ENCODE peak calls at places on chromosomes 6 and 20, in seven cellular contexts. U is GM12878, T is SK-N-SH, J is K562, G is HCT116, K is H1, B is HepG2. L is an unnamed sample.

GRCh38 chr6:33165581-33166258 is 26.5 kb downstream of the COL11A2 start:
- DNase-seq in U (no peak), T (no peak), J (no peak), G (no peak), K (no peak), B (no peak), L (no peak)

GRCh38 chr20:39210331-39211074 is 248.4 kb downstream of the DHX35 start:
- DNase-seq in U (no peak), T (no peak), J (no peak), G (no peak), K (no peak), B (no peak), L (no peak)

GRCh38 chr6:158481612-158482473 is 78.0 kb upstream of the TMEM181 start:
- DNase-seq in U (no peak), T (no peak), J (no peak), G (peak), K (no peak), B (no peak), L (no peak)

GRCh38 chr6:2030682-2031244 is 214.6 kb downstream of the GMDS start:
- DNase-seq in U (no peak), T (no peak), J (no peak), G (no peak), K (no peak), B (no peak), L (no peak)

GRCh38 chr20:63791497-63792156 is 39.4 kb downstream of the ZBTB46 start:
- DNase-seq in U (no peak), T (no peak), J (no peak), G (no peak), K (no peak), B (no peak), L (no peak)

GRCh38 chr6:143733500-143733899 is 55.7 kb downstream of the PHACTR2 start:
- DNase-seq in U (no peak), T (no peak), J (no peak), G (no peak), K (no peak), B (no peak), L (no peak)

GRCh38 chr6:69138173-69138572 is 503.1 kb downstream of the ADGRB3 start:
- DNase-seq in U (no peak), T (no peak), J (no peak), G (no peak), K (no peak), B (no peak), L (no peak)

GRCh38 chr20:32559753-32560380 is 25.3 kb downstream of the NOL4L start:
- DNase-seq in U (no peak), T (peak), J (no peak), G (no peak), K (no peak), B (no peak), L (no peak)

GRCh38 chr6:82750570-82750969 is 315.1 kb downstream of the UBE3D start:
- DNase-seq in U (no peak), T (no peak), J (no peak), G (no peak), K (no peak), B (no peak), L (no peak)

GRCh38 chr6:38610050-38610619 is 29.6 kb downstream of the BTBD9 start:
- DNase-seq in U (no peak), T (no peak), J (no peak), G (no peak), K (no peak), B (no peak), L (no peak)

GRCh38 chr6:6201200-6201599 is 119.3 kb downstream of the F13A1 start:
- DNase-seq in U (peak), T (no peak), J (no peak), G (no peak), K (no peak), B (no peak), L (no peak)

GRCh38 chr20:24981750-24982149 is 10.8 kb downstream of the APMAP start:
- DNase-seq in U (no peak), T (no peak), J (no peak), G (no peak), K (no peak), B (no peak), L (no peak)

GRCh38 chr6:16759181-16759645 is 2.0 kb downstream of the ATXN1 start:
- DNase-seq in U (no peak), T (no peak), J (no peak), G (no peak), K (no peak), B (no peak), L (no peak)

GRCh38 chr6:29589423-29590048 is 4.6 kb downstream of the OR2H2 start:
- DNase-seq in U (peak), T (peak), J (peak), G (peak), K (peak), B (peak), L (peak)

GRCh38 chr6:17865243-17865642 is 122.2 kb downstream of the KIF13A start:
- DNase-seq in U (no peak), T (no peak), J (no peak), G (peak), K (no peak), B (no peak), L (peak)

GRCh38 chr6:106161893-106162292 is 75.8 kb downstream of the PRDM1 start:
- DNase-seq in U (no peak), T (no peak), J (no peak), G (no peak), K (no peak), B (no peak), L (no peak)

GRCh38 chr6:155495011-155495768 is 39.6 kb upstream of the NOX3 start:
- DNase-seq in U (no peak), T (peak), J (no peak), G (no peak), K (peak), B (peak), L (peak)

GRCh38 chr6:150250826-150251225 is 108.0 kb downstream of the PPP1R14C start:
- DNase-seq in U (no peak), T (no peak), J (peak), G (no peak), K (no peak), B (no peak), L (peak)

GRCh38 chr6:134678436-134678889 is 271.4 kb downstream of the ALDH8A1 start:
- DNase-seq in U (no peak), T (no peak), J (no peak), G (no peak), K (no peak), B (no peak), L (no peak)

GRCh38 chr6:70412797-70413113 is 553 bp upstream of the FAM135A start:
- DNase-seq in U (no peak), T (no peak), J (no peak), G (no peak), K (no peak), B (no peak), L (no peak)

GRCh38 chr6:167465497-167465896 is 140.6 kb downstream of the TTLL2 start:
- DNase-seq in U (no peak), T (no peak), J (no peak), G (no peak), K (no peak), B (no peak), L (no peak)

GRCh38 chr6:15507221-15507620 is 155.6 kb downstream of the DTNBP1 start:
- DNase-seq in U (no peak), T (no peak), J (no peak), G (no peak), K (no peak), B (no peak), L (no peak)

GRCh38 chr6:15510121-15510520 is 152.7 kb downstream of the DTNBP1 start:
- DNase-seq in U (no peak), T (no peak), J (no peak), G (no peak), K (no peak), B (no peak), L (no peak)

GRCh38 chr6:15509335-15509933 is 153.4 kb downstream of the DTNBP1 start:
- DNase-seq in U (no peak), T (no peak), J (peak), G (no peak), K (no peak), B (no peak), L (no peak)

GRCh38 chr6:15507746-15508145 is 155.1 kb downstream of the DTNBP1 start:
- DNase-seq in U (no peak), T (no peak), J (no peak), G (no peak), K (no peak), B (no peak), L (no peak)

GRCh38 chr6:15508363-15509330 is 154.2 kb downstream of the DTNBP1 start:
- DNase-seq in U (no peak), T (no peak), J (no peak), G (no peak), K (no peak), B (no peak), L (no peak)
- TF ChIP-seq JUND in U (no peak), T (no peak), J (no peak), G (no peak), K (no peak), B (no peak), L (no peak)

DNA sequence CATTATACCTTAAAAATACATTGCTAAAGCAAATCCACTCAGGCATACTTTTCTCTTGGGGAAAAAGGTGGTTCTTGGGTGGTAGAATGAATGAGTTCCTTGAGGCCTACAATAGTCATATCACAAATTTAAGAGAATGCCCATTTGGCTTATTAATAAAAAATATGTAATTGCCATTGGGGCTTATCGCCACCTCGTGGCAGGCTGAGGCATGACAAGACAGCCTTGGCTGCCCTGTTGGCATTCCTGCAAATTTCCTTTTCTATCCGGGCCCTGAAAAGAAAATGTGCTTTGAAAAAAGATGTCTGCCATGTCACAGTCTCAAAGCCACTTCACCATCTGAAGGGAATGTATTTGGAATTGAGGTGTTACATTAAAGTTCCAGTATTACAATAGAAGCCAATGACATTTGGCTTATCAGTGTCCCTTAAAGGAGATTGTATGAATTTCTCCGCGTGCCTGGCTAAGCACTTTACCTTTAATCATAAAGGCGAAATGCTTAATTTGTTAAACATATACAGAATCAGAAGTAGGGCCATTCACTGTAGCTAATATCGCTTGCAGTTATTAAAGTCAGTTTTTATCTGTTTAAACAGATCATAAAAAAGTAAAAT is 188.3 kb upstream of the ZFP64 start:
- DNase-seq in U (no peak), T (peak), J (peak), G (no peak), K (peak), B (peak), L (peak)
- TF ChIP-seq JUND in U (no peak), T (no peak), J (no peak), G (no peak), K (no peak), B (no peak), L (no peak)

GRCh38 chr6:35368038-35368887 is 25.9 kb downstream of the PPARD start:
- DNase-seq in U (no peak), T (no peak), J (no peak), G (peak), K (no peak), B (peak), L (peak)
- TF ChIP-seq JUND in U (no peak), T (no peak), J (no peak), G (peak), K (no peak), B (no peak), L (peak)

GRCh38 chr6:90209527-90209926 is 87.1 kb downstream of the BACH2 start:
- DNase-seq in U (no peak), T (no peak), J (no peak), G (no peak), K (no peak), B (no peak), L (no peak)

GRCh38 chr6:90203672-90204071 is 93.0 kb downstream of the BACH2 start:
- DNase-seq in U (no peak), T (no peak), J (no peak), G (no peak), K (no peak), B (no peak), L (no peak)

GRCh38 chr6:90199900-90200299 is 96.7 kb downstream of the BACH2 start:
- DNase-seq in U (no peak), T (no peak), J (no peak), G (no peak), K (no peak), B (no peak), L (no peak)

GRCh38 chr6:90202156-90202555 is 94.5 kb downstream of the BACH2 start:
- DNase-seq in U (no peak), T (no peak), J (no peak), G (no peak), K (no peak), B (no peak), L (no peak)

GRCh38 chr6:90204327-90204726 is 92.3 kb downstream of the BACH2 start:
- DNase-seq in U (no peak), T (no peak), J (no peak), G (no peak), K (no peak), B (no peak), L (no peak)
- TF ChIP-seq JUND in U (no peak), T (no peak), J (no peak), G (no peak), K (no peak), B (no peak), L (no peak)

GRCh38 chr6:46026307-46026706 is 10.6 kb upstream of the CLIC5 start:
- DNase-seq in U (no peak), T (no peak), J (no peak), G (no peak), K (no peak), B (no peak), L (no peak)
- TF ChIP-seq JUND in U (no peak), T (no peak), J (no peak), G (no peak), K (no peak), B (no peak), L (no peak)

GRCh38 chr6:24766685-24767462 is 7.9 kb upstream of the GMNN start:
- DNase-seq in U (no peak), T (peak), J (no peak), G (no peak), K (no peak), B (no peak), L (peak)
- TF ChIP-seq JUND in U (no peak), T (no peak), J (no peak), G (no peak), K (no peak), B (no peak), L (no peak)

GRCh38 chr20:9520096-9520495 is 5.7 kb downstream of the LAMP5 start:
- DNase-seq in U (no peak), T (no peak), J (no peak), G (no peak), K (no peak), B (no peak), L (no peak)
- TF ChIP-seq JUND in U (no peak), T (no peak), J (no peak), G (no peak), K (no peak), B (no peak), L (no peak)